ENCODE peak calls at places on chromosome 17, in five cellular contexts. G, S, Z, I and W are unnamed samples.

GRCh38 chr17:22692066-22692800 is 999.9 kb downstream of the KCNJ18 start:
- DNase-seq in Z (no peak), I (no peak), G (no peak), S (no peak), W (no peak)

GRCh38 chr17:5870231-5870953 is 199.8 kb upstream of the WSCD1 start:
- DNase-seq in G (no peak), I (no peak), Z (no peak), S (no peak), W (no peak)

GRCh38 chr17:29588561-29589411 is 662 bp downstream of the GIT1 start:
- DNase-seq in G (no peak), I (peak; percentile 78), S (no peak), Z (no peak), W (no peak)

GRCh38 chr17:45241315-45242011 is 19.8 kb downstream of the FMNL1 start:
- DNase-seq in I (peak; percentile 45), Z (no peak), S (peak; percentile 79), G (no peak), W (no peak)

GRCh38 chr17:67293251-67294203 is 48.5 kb upstream of the HELZ start:
- DNase-seq in Z (peak; percentile 69), G (peak; percentile 4), S (peak; percentile 76), I (peak; percentile 70), W (peak; percentile 74)

GRCh38 chr17:7903154-7904103 is 12.7 kb downstream of the RNF227 start:
- DNase-seq in G (no peak), S (no peak), Z (no peak), I (no peak), W (peak; percentile 44)

GRCh38 chr17:73554498-73554897 is 89.7 kb downstream of the SDK2 start:
- DNase-seq in I (no peak), Z (no peak), S (no peak), G (no peak), W (no peak)

GRCh38 chr17:65799454-65799853 is 238.0 kb upstream of the AXIN2 start:
- DNase-seq in I (no peak), G (no peak), Z (no peak), S (no peak), W (no peak)

GRCh38 chr17:1482686-1483445 is 9.6 kb downstream of the MYO1C start:
- DNase-seq in I (no peak), G (no peak), S (no peak), Z (no peak), W (no peak)

GRCh38 chr17:1484060-1484535 is 8.4 kb downstream of the MYO1C start:
- DNase-seq in Z (no peak), G (no peak), I (no peak), S (peak; percentile 34), W (no peak)

GRCh38 chr17:1485311-1485747 is 7.2 kb downstream of the MYO1C start:
- DNase-seq in S (peak; percentile 73), Z (no peak), I (peak; percentile 34), G (no peak), W (peak; percentile 38)

GRCh38 chr17:1485748-1486376 is 6.6 kb downstream of the MYO1C start:
- DNase-seq in I (peak; percentile 66), G (no peak), Z (no peak), S (peak; percentile 51), W (peak; percentile 52)

GRCh38 chr17:1484586-1485310 is 7.7 kb downstream of the MYO1C start:
- DNase-seq in G (peak; percentile 43), Z (peak; percentile 65), S (peak; percentile 65), I (peak; percentile 67), W (peak; percentile 27)
- TF ChIP-seq SP1 in G (peak; percentile 50), Z (no peak), S (no peak), I (no peak), W (no peak)

GRCh38 chr17:28499684-28500357 is 6.3 kb upstream of the FOXN1 start:
- DNase-seq in Z (no peak), S (no peak), G (no peak), I (no peak), W (no peak)
- TF ChIP-seq SP1 in Z (no peak), S (no peak), G (no peak), I (no peak), W (no peak)

GRCh38 chr17:1280652-1281051 is 1.2 kb downstream of the TRARG1 start:
- DNase-seq in I (no peak), G (no peak), Z (no peak), S (no peak), W (no peak)
- TF ChIP-seq SP1 in I (no peak), G (no peak), Z (no peak), S (no peak), W (no peak)

GRCh38 chr17:75778861-75779249 is 5.8 kb upstream of the UNK start:
- DNase-seq in G (no peak), I (no peak), Z (no peak), S (peak; percentile 75), W (peak; percentile 60)
- TF ChIP-seq SP1 in G (no peak), I (no peak), Z (no peak), S (no peak), W (no peak)